ENCODE peak calls at places on chromosomes 1 and 21, in seven cellular contexts. C is Peyer's patch, P is Calu3, X is B cell, Q is psoas muscle, W is Panc1, Z is IMR-90. M is an unnamed sample.

GRCh38 chr1:21217812-21218596 is 41.3 kb upstream of the EIF4G3 start:
- DNase-seq in W (no peak), C (no peak), X (no peak), Q (peak), Z (peak), P (peak), M (peak)

GRCh38 chr1:93447481-93448291 is at the start of gene FNBP1L:
- DNase-seq in P (peak), Q (peak), C (peak), Z (peak), W (no peak), X (peak), M (peak)

GRCh38 chr21:43825936-43826622 is 36.7 kb downstream of the RRP1 start:
- DNase-seq in W (no peak), P (no peak), C (no peak), Z (no peak), Q (peak), X (no peak), M (no peak)

GRCh38 chr1:54606096-54606989 is 17.0 kb downstream of the FAM151A start:
- DNase-seq in Q (no peak), W (no peak), Z (no peak), X (no peak), P (no peak), C (no peak), M (no peak)

GRCh38 chr1:160624464-160624863 is 22.4 kb downstream of the SLAMF1 start:
- DNase-seq in X (no peak), Q (no peak), P (no peak), Z (no peak), C (no peak), W (no peak), M (no peak)

GRCh38 chr1:185376288-185376687 is 59.2 kb upstream of the IVNS1ABP start:
- DNase-seq in Q (no peak), Z (no peak), C (no peak), P (no peak), X (no peak), W (no peak), M (no peak)

GRCh38 chr1:59075021-59075420 is 221.9 kb upstream of the FGGY start:
- DNase-seq in Q (no peak), X (no peak), P (no peak), W (no peak), Z (no peak), C (no peak), M (no peak)

GRCh38 chr1:115666702-115667101 is 24.9 kb downstream of the VANGL1 start:
- DNase-seq in Z (no peak), P (no peak), Q (peak), W (no peak), X (no peak), C (no peak), M (no peak)

GRCh38 chr1:246306415-246307037 is 200.6 kb downstream of the SMYD3 start:
- DNase-seq in C (no peak), Z (peak), Q (no peak), W (no peak), P (no peak), X (no peak), M (no peak)

GRCh38 chr1:29931477-29932175 is 695.3 kb downstream of the PTPRU start:
- DNase-seq in C (no peak), P (no peak), W (no peak), X (no peak), Z (no peak), Q (no peak), M (no peak)

GRCh38 chr1:51942281-51942680 is 48.2 kb downstream of the RAB3B start:
- DNase-seq in W (no peak), Z (no peak), X (no peak), C (no peak), Q (no peak), P (no peak), M (no peak)

GRCh38 chr1:113912594-113913311 is 7.6 kb downstream of the DCLRE1B start:
- DNase-seq in Q (peak), P (no peak), X (no peak), W (no peak), C (no peak), Z (peak), M (no peak)

GRCh38 chr1:93221913-93222312 is 41.4 kb downstream of the CCDC18 start:
- DNase-seq in X (no peak), Z (peak), P (no peak), C (no peak), W (no peak), Q (no peak), M (no peak)

GRCh38 chr1:41811051-41811795 is 107.5 kb downstream of the HIVEP3 start:
- DNase-seq in W (no peak), P (no peak), Z (peak), C (no peak), X (peak), Q (no peak), M (peak)

GRCh38 chr1:236913371-236914037 is 90.7 kb downstream of the MT1HL1 start:
- DNase-seq in X (no peak), Q (no peak), P (no peak), W (no peak), Z (peak), C (no peak), M (no peak)

GRCh38 chr1:53681647-53682368 is 57.2 kb downstream of the GLIS1 start:
- DNase-seq in P (peak), X (no peak), W (no peak), C (peak), Z (peak), Q (peak), M (peak)

GRCh38 chr1:36118396-36118795 is 6.6 kb downstream of the COL8A2 start:
- DNase-seq in Z (no peak), P (no peak), Q (no peak), W (no peak), X (no peak), C (no peak), M (no peak)

GRCh38 chr1:227730630-227731151 is 4.4 kb downstream of the JMJD4 start:
- DNase-seq in C (no peak), P (no peak), X (no peak), Z (no peak), Q (no peak), W (no peak), M (no peak)

GRCh38 chr1:212482006-212482351 is 49.3 kb downstream of the NENF start:
- DNase-seq in Q (no peak), Z (peak), W (no peak), P (no peak), X (no peak), C (no peak), M (no peak)

GRCh38 chr1:169112241-169112640 is 5.8 kb downstream of the ATP1B1 start:
- DNase-seq in Z (peak), W (no peak), X (no peak), P (no peak), Q (peak), C (no peak), M (no peak)

GRCh38 chr1:19957779-19958178 is 21.6 kb downstream of the PLA2G2A start:
- DNase-seq in Q (no peak), P (no peak), C (no peak), X (no peak), Z (no peak), W (no peak), M (no peak)

GRCh38 chr1:36885537-36886441 is 148.5 kb downstream of the GRIK3 start:
- DNase-seq in W (no peak), Q (no peak), P (no peak), X (no peak), C (no peak), Z (no peak), M (no peak)

GRCh38 chr1:9721606-9722377 is 70.3 kb downstream of the PIK3CD start:
- DNase-seq in Z (no peak), P (peak), Q (no peak), C (peak), X (peak), W (no peak), M (peak)

GRCh38 chr1:150551784-150552691 is 2.8 kb downstream of the ADAMTSL4 start:
- DNase-seq in X (peak), Z (peak), W (no peak), P (peak), Q (peak), C (peak), M (no peak)

GRCh38 chr1:19067187-19067911 is 110.9 kb upstream of the IFFO2 start:
- DNase-seq in X (no peak), Q (no peak), Z (no peak), C (no peak), W (no peak), P (peak), M (no peak)

GRCh38 chr1:177789956-177790355 is 179.9 kb downstream of the SEC16B start:
- DNase-seq in P (no peak), X (no peak), Q (no peak), W (no peak), Z (no peak), C (no peak), M (no peak)

GRCh38 chr1:2431095-2431494 is 18.7 kb upstream of the PEX10 start:
- DNase-seq in X (no peak), C (no peak), Z (no peak), Q (no peak), P (no peak), W (no peak), M (no peak)

GRCh38 chr1:54716299-54717047 is 812 bp downstream of the TTC4 start:
- DNase-seq in W (peak), X (no peak), Z (peak), C (no peak), P (no peak), Q (no peak), M (no peak)

GRCh38 chr21:41283211-41283818 is 33.3 kb upstream of the FAM3B start:
- DNase-seq in X (peak), Z (peak), P (peak), Q (no peak), C (peak), W (peak), M (peak)
- TF ChIP-seq CTCF in X (peak), Z (peak), P (peak), Q (peak), C (peak), W (peak), M (peak)

GRCh38 chr1:232725303-232726047 is 79.7 kb upstream of the MAP10 start:
- DNase-seq in W (no peak), P (no peak), C (no peak), Q (no peak), X (no peak), Z (no peak), M (no peak)
- TF ChIP-seq CTCF in W (no peak), P (no peak), C (no peak), Q (no peak), X (no peak), Z (no peak), M (no peak)

DNA sequence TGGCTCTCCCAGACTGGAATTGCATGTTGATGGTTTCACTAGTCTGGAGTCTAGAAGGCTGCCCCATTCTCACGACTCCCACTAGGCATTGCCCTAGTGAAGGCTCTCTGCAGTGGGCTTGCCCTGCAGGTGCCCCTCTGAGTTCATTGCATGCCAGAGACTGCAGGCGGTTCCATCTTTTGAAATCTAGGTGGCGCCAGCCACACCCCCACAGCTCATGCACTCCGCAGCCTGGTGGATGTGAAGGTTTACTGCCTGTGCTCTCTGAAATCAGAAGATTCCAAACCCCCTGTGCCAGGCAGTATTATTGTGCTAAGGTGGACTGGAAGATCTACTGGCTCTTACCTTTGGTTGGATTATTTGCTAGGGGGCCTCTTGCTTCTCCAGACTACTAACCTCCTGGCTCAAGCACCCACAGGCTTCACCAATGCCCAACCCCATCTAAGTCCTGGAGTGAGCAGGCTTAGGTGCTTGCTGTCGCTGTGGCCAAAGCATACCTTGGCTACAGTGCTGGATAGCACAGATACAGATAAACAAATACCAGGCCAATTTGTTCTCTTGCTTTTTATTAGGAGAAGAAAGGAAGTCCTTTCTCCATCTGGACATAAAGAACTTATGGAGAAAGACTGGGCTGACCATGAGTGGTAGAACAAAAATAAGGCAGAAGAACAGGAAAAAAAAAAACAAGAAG is 83.5 kb upstream of the SIM2 start:
- DNase-seq in C (no peak), Z (no peak), X (no peak), P (no peak), W (no peak), Q (no peak), M (no peak)
- TF ChIP-seq CTCF in C (no peak), Z (peak), X (no peak), P (no peak), W (peak), Q (no peak), M (peak)

GRCh38 chr1:154182342-154183044 is 9.4 kb downstream of the TPM3 start:
- DNase-seq in Z (peak), Q (peak), P (peak), C (peak), X (peak), W (no peak), M (peak)
- TF ChIP-seq CTCF in Z (no peak), Q (peak), P (no peak), C (no peak), X (no peak), W (no peak), M (no peak)

GRCh38 chr1:56188216-56188615 is 391.1 kb downstream of the PLPP3 start:
- DNase-seq in W (no peak), X (no peak), Z (no peak), C (no peak), Q (peak), P (no peak), M (no peak)

GRCh38 chr1:56190975-56191768 is 388.2 kb downstream of the PLPP3 start:
- DNase-seq in Q (peak), W (no peak), X (no peak), P (no peak), Z (peak), C (no peak), M (no peak)

GRCh38 chr1:56188855-56189254 is 390.5 kb downstream of the PLPP3 start:
- DNase-seq in W (no peak), C (no peak), P (no peak), Q (no peak), Z (no peak), X (no peak), M (no peak)

GRCh38 chr1:56189454-56189853 is 389.9 kb downstream of the PLPP3 start:
- DNase-seq in X (no peak), C (no peak), P (no peak), W (no peak), Q (no peak), Z (no peak), M (no peak)

DNA sequence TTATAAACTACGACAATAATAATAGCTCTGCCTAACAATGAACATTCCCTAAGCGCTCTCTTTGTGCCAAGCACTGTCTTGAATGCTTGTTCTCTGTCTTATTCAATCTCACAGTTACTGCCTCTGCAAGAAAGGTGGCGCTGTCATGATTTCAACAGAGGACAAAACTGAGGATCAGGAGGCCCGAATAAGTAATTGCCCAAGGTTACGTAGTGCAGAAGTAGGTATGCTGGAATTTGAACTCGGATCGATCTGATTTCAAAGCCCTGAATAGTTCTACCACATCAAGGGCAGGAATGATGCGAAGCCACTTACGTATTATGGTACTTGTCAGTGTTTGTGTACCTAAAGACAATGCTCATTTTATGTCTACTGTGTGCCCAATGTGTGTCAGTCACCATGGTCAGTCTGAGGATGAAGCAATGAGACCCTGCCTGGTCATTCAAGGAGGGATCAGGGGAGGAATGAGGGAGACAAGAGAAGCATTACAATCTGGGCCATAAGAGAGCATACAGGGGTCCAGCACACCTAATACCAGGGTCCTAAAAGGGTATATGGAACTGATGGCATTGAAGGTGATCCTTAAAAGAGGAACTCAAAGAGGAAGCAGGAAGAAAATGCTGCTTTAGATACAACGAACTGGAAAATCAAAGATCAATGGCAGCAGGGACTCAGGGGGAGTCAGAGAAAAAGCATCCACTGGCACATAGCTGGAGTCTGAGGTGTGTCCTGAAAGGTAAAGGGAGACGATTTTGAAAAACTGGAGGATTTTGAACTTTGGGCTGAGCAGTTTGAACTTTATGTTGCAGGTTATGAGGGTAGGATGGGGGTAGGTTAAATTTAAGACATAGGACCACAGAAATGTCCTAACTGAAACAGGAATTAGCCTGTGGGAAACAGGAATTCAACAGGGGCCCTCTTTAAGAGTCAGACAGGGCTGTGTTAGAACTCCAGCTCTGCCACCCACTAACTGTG is 389.1 kb downstream of the PLPP3 start:
- DNase-seq in W (no peak), Q (no peak), P (peak), Z (no peak), X (no peak), C (no peak), M (no peak)
- TF ChIP-seq CTCF in W (peak), Q (peak), P (no peak), Z (peak), X (peak), C (no peak), M (no peak)

DNA sequence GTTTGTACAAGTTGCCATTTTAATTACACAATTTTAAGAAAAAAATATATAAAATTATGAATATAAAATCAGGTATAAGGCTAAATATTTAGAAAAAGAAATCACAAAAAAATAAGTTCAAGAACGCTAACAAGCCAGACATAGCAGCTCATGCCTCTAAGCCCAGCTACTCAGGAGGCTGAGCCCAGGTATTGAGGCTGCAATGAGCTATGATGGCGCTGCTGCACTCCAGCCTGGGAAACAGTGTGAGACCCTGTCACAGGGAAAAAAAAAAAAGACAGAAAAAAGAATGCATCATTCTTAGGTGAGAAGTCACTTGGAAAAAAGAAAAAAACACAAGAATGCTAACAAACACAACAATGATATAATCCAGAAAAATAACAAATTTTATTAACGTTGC is 112.3 kb upstream of the PRDX6 start:
- DNase-seq in W (no peak), P (no peak), X (no peak), Q (no peak), Z (no peak), C (no peak), M (no peak)
- TF ChIP-seq CTCF in W (no peak), P (no peak), X (no peak), Q (no peak), Z (no peak), C (no peak), M (no peak)

GRCh38 chr1:200279810-200280411 is 129.9 kb downstream of the ZNF281 start:
- DNase-seq in P (peak), W (no peak), X (peak), C (peak), Q (no peak), Z (peak), M (peak)
- TF ChIP-seq CTCF in P (peak), W (peak), X (peak), C (peak), Q (peak), Z (peak), M (peak)

GRCh38 chr1:163074004-163074403 is 4.8 kb downstream of the RGS4 start:
- DNase-seq in C (no peak), W (no peak), P (no peak), X (no peak), Z (no peak), Q (no peak), M (no peak)

GRCh38 chr1:163072658-163073057 is 3.5 kb downstream of the RGS4 start:
- DNase-seq in C (no peak), Z (peak), P (no peak), Q (no peak), X (no peak), W (no peak), M (no peak)

GRCh38 chr1:163076044-163076443 is 6.9 kb downstream of the RGS4 start:
- DNase-seq in X (no peak), Q (no peak), W (no peak), Z (no peak), C (no peak), P (no peak), M (no peak)

GRCh38 chr1:163076446-163076845 is 7.3 kb downstream of the RGS4 start:
- DNase-seq in Z (peak), W (no peak), X (no peak), Q (no peak), C (no peak), P (no peak), M (no peak)

GRCh38 chr1:163074716-163075284 is 5.6 kb downstream of the RGS4 start:
- DNase-seq in Q (no peak), Z (no peak), W (no peak), P (no peak), X (no peak), C (no peak), M (no peak)
- TF ChIP-seq CTCF in Q (no peak), Z (no peak), W (no peak), P (no peak), X (no peak), C (no peak), M (no peak)